ENCODE peak calls at places on chromosomes 3 and 15, in seven cellular contexts. X is fibroblast of lung, P is psoas muscle, A is right lobe of liver, R is kidney, T is brain microvascular endothelial cell, H is tibial nerve. O is an unnamed sample. For H3K36me3, the result is how much of the 10 kb centered on the place peaks cover.

GRCh38 chr3:99950921-99951320 is 133.3 kb downstream of the CMSS1 start:
- DNase-seq in X (no peak), P (no peak), A (no peak), R (no peak), T (no peak), H (no peak), O (no peak)

GRCh38 chr3:73499787-73500186 is 125.0 kb downstream of the PDZRN3 start:
- DNase-seq in X (no peak), P (no peak), A (no peak), R (no peak), T (peak), H (no peak), O (no peak)

GRCh38 chr3:191030491-191030890 is 168.0 kb upstream of the GMNC start:
- DNase-seq in X (peak), P (no peak), A (no peak), R (no peak), T (no peak), H (no peak), O (no peak)

GRCh38 chr3:136070334-136070733 is 104.8 kb downstream of the PPP2R3A start:
- DNase-seq in X (peak), P (no peak), A (no peak), R (no peak), T (peak), H (no peak), O (no peak)

GRCh38 chr3:76470285-76470684 is 569.6 kb upstream of the ROBO2 start:
- DNase-seq in X (peak), P (no peak), A (no peak), R (no peak), T (peak), H (no peak), O (no peak)

GRCh38 chr3:123102826-123103225 is 36.0 kb downstream of the PDIA5 start:
- DNase-seq in X (no peak), P (no peak), A (peak), R (no peak), T (no peak), H (no peak), O (peak)

GRCh38 chr3:145145461-145145860 is 1015.5 kb downstream of the PLOD2 start:
- DNase-seq in X (no peak), P (no peak), A (no peak), R (no peak), T (peak), H (no peak), O (no peak)

GRCh38 chr15:38325290-38325990 is 72.8 kb downstream of the SPRED1 start:
- DNase-seq in X (peak), P (no peak), A (no peak), R (no peak), T (no peak), H (no peak), O (no peak)

GRCh38 chr15:58442122-58442521 is 10.3 kb downstream of the LIPC start:
- DNase-seq in X (no peak), P (no peak), A (peak), R (no peak), T (no peak), H (no peak), O (no peak)

GRCh38 chr15:101723161-101723873 is 956 bp downstream of the TARS3 start:
- DNase-seq in X (peak), P (no peak), A (no peak), R (no peak), T (peak), H (no peak), O (no peak)

GRCh38 chr3:123723527-123724168 is 138.8 kb upstream of the HACD2 start:
- DNase-seq in X (peak), P (no peak), A (no peak), R (no peak), T (peak), H (peak), O (no peak)

GRCh38 chr3:120192159-120192558 is 92.9 kb downstream of the GPR156 start:
- DNase-seq in X (no peak), P (no peak), A (no peak), R (no peak), T (no peak), H (no peak), O (no peak)

GRCh38 chr15:81813215-81813614 is 232.6 kb downstream of the MEX3B start:
- DNase-seq in X (peak), P (no peak), A (no peak), R (no peak), T (no peak), H (no peak), O (no peak)

GRCh38 chr15:49137861-49138260 is 17.5 kb downstream of the COPS2 start:
- DNase-seq in X (no peak), P (no peak), A (no peak), R (no peak), T (peak), H (no peak), O (no peak)
- H3K36me3 ChIP-seq in X (under half), P (half or more), A (half or more), R (under half), T (under half), H (half or more), O (half or more)

GRCh38 chr3:130733236-130733884 is 13.3 kb downstream of the PIK3R4 start:
- DNase-seq in X (peak), P (no peak), A (peak), R (no peak), T (no peak), H (no peak), O (no peak)
- H3K36me3 ChIP-seq in X (under half), P (under half), A (under half), R (under half), T (under half), H (under half), O (under half)

GRCh38 chr3:113662824-113663223 is 33.6 kb downstream of the USF3 start:
- DNase-seq in X (no peak), P (no peak), A (peak), R (no peak), T (no peak), H (no peak), O (no peak)
- H3K36me3 ChIP-seq in X (under half), P (half or more), A (under half), R (under half), T (under half), H (half or more), O (half or more)

DNA sequence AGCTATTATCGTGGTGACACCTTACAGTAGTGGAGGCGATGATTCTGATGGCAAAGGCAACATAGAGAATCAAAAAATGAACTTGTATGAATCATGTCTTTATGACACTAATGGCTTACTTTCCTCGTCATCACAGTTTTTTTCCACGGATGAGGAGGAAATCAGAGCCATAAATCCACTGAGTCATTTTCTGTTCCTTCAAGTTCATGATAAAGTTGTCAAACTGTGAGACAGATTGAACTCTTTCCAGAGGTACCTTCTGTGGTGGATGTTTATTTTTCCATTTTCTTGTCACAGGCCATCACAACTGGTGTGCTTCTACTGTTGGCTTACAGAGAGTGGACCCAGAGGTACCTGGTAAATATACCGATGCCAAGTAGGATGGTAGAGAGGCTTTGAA is 8.5 kb downstream of the TMEM212 start:
- DNase-seq in X (peak), P (no peak), A (no peak), R (no peak), T (no peak), H (no peak), O (no peak)
- H3K36me3 ChIP-seq in X (under half), P (under half), A (under half), R (under half), T (under half), H (under half), O (under half)

GRCh38 chr15:90946538-90946937 is 8.1 kb upstream of the RCCD1 start:
- DNase-seq in X (no peak), P (no peak), A (no peak), R (peak), T (no peak), H (no peak), O (no peak)
- H3K36me3 ChIP-seq in X (under half), P (half or more), A (half or more), R (under half), T (half or more), H (half or more), O (half or more)